ENCODE peak calls at places on chromosomes 7 and 10, in five cellular contexts. C is stimulated activated CD8-positive, alpha-beta memory T cell treated with anti-CD3 and anti-CD28 coated beads, Interleukin-2, amount 100 ng/mL, for 1 hour; V is T-helper 1 cell; K is NCI-H2029; T is activated CD4-positive, alpha-beta T cell treated with anti-CD3 and anti-CD28 coated beads, Interleukin-2, amount 50 U/mL, for 1 hour. N is an unnamed sample.

GRCh38 chr7:106552645-106553445 is 108.1 kb downstream of the CCDC71L start:
- DNase-seq in C (no peak), V (no peak), K (no peak), T (no peak), N (no peak)

GRCh38 chr10:58951750-58952149 is 224.7 kb upstream of the PHYHIPL start:
- DNase-seq in C (no peak), V (no peak), K (no peak), T (no peak), N (no peak)

GRCh38 chr10:104437226-104437625 is 83.6 kb downstream of the CFAP58 start:
- DNase-seq in C (no peak), V (no peak), K (no peak), T (no peak), N (no peak)

GRCh38 chr10:48910557-48910956 is 29.1 kb downstream of the LRRC18 start:
- DNase-seq in C (no peak), V (no peak), K (no peak), T (no peak), N (no peak)

GRCh38 chr7:145543245-145543644 is 573.4 kb upstream of the CNTNAP2 start:
- DNase-seq in C (no peak), V (no peak), K (no peak), T (no peak), N (no peak)

GRCh38 chr7:130369110-130369711 is 11.1 kb upstream of the CPA1 start:
- DNase-seq in C (no peak), V (no peak), K (peak), T (no peak), N (peak)

GRCh38 chr10:60305394-60305892 is 84.2 kb downstream of the ANK3 start:
- DNase-seq in C (no peak), V (no peak), K (no peak), T (no peak), N (no peak)

GRCh38 chr7:70435634-70436033 is 696.3 kb upstream of the GALNT17 start:
- DNase-seq in C (no peak), V (no peak), K (no peak), T (no peak), N (no peak)

GRCh38 chr10:130430291-130430690 is 294.1 kb downstream of the GLRX3 start:
- DNase-seq in C (no peak), V (no peak), K (no peak), T (no peak), N (no peak)

GRCh38 chr7:13028731-13029099 is 341.3 kb downstream of the ARL4A start:
- DNase-seq in C (no peak), V (no peak), K (no peak), T (no peak), N (no peak)

GRCh38 chr10:29392376-29393021 is 103.6 kb downstream of the LYZL1 start:
- DNase-seq in C (no peak), V (no peak), K (peak), T (peak), N (peak)

GRCh38 chr10:3902054-3902808 is 117.2 kb upstream of the KLF6 start:
- DNase-seq in C (no peak), V (no peak), K (no peak), T (peak), N (no peak)

GRCh38 chr7:105880571-105881330 is 4.4 kb upstream of the ATXN7L1 start:
- DNase-seq in C (no peak), V (no peak), K (no peak), T (no peak), N (no peak)

GRCh38 chr7:79137942-79138341 is 315.5 kb downstream of the MAGI2 start:
- DNase-seq in C (no peak), V (no peak), K (no peak), T (no peak), N (no peak)

GRCh38 chr7:28729276-28729675 is 228.9 kb downstream of the TRIL start:
- DNase-seq in C (no peak), V (no peak), K (no peak), T (no peak), N (peak)

GRCh38 chr7:21141476-21141875 is 286.4 kb upstream of the SP4 start:
- DNase-seq in C (no peak), V (no peak), K (no peak), T (no peak), N (no peak)

GRCh38 chr10:129766611-129767550 is 197.2 kb downstream of the EBF3 start:
- DNase-seq in C (no peak), V (no peak), K (no peak), T (no peak), N (no peak)

GRCh38 chr10:86699991-86700840 is 31.9 kb downstream of the LDB3 start:
- DNase-seq in C (no peak), V (no peak), K (no peak), T (no peak), N (no peak)

GRCh38 chr7:2141656-2142055 is 91.1 kb downstream of the MAD1L1 start:
- DNase-seq in C (no peak), V (no peak), K (no peak), T (no peak), N (no peak)

GRCh38 chr10:23110722-23111660 is 15.6 kb downstream of the MSRB2 start:
- DNase-seq in C (no peak), V (no peak), K (no peak), T (no peak), N (no peak)

N was measured in HuH-7.5.